ENCODE peak calls at places on chromosomes 2 and 18, in six cellular contexts. N is COR-L47; K is activated CD4-positive, CD25-positive, alpha-beta regulatory T cell; D is T-helper 2 cell; W is NCI-H1417 treated with DMSO at 0.1 percent for 48 hours; R is stimulated activated CD8-positive, alpha-beta memory T cell treated with anti-CD3 and anti-CD28 coated beads, Interleukin-4, amount 100 ng/mL, for 1 hour. L is an unnamed sample.

GRCh38 chr2:101112772-101113157 is 38.4 kb downstream of the TBC1D8 start:
- DNase-seq in N (no peak), K (no peak), D (no peak), W (no peak), R (no peak), L (no peak)

GRCh38 chr2:24181849-24182248 is 7.0 kb downstream of the FAM228A start:
- DNase-seq in N (no peak), K (no peak), D (no peak), W (no peak), R (no peak), L (no peak)

GRCh38 chr2:149076863-149077412 is 38.4 kb downstream of the LYPD6B start:
- DNase-seq in N (no peak), K (no peak), D (no peak), W (no peak), R (no peak), L (no peak)

GRCh38 chr2:60516383-60516811 is 37.1 kb downstream of the BCL11A start:
- DNase-seq in N (no peak), K (no peak), D (no peak), W (no peak), R (no peak), L (no peak)

GRCh38 chr2:54514819-54515569 is 58.9 kb downstream of the SPTBN1 start:
- DNase-seq in N (no peak), K (no peak), D (no peak), W (no peak), R (no peak), L (no peak)

GRCh38 chr2:135600915-135601314 is 69.6 kb downstream of the R3HDM1 start:
- DNase-seq in N (no peak), K (no peak), D (no peak), W (no peak), R (no peak), L (peak; percentile 9)

GRCh38 chr18:48543228-48543627 is 4.4 kb downstream of the CTIF start:
- DNase-seq in N (peak; percentile 17), K (no peak), D (no peak), W (no peak), R (no peak), L (no peak)

GRCh38 chr2:160736629-160737028 is 243.0 kb upstream of the RBMS1 start:
- DNase-seq in N (no peak), K (no peak), D (no peak), W (no peak), R (no peak), L (peak; percentile 44)

GRCh38 chr2:21268197-21268870 is 144.6 kb downstream of the TDRD15 start:
- DNase-seq in N (no peak), K (no peak), D (no peak), W (no peak), R (no peak), L (no peak)

GRCh38 chr2:212863185-212863588 is 288.2 kb downstream of the IKZF2 start:
- DNase-seq in N (peak; percentile 50), K (peak; percentile 0), D (no peak), W (no peak), R (no peak), L (peak; percentile 48)

GRCh38 chr18:23259701-23260661 is 124.7 kb downstream of the CABLES1 start:
- DNase-seq in N (peak; percentile 55), K (peak; percentile 2), D (no peak), W (peak; percentile 56), R (no peak), L (peak; percentile 95)

GRCh38 chr2:195548198-195548940 is 108.7 kb upstream of the SLC39A10 start:
- DNase-seq in N (no peak), K (no peak), D (no peak), W (no peak), R (no peak), L (no peak)

GRCh38 chr2:47309952-47310800 is 92.8 kb upstream of the MSH2 start:
- DNase-seq in N (peak; percentile 41), K (no peak), D (no peak), W (no peak), R (no peak), L (no peak)

GRCh38 chr2:75602724-75603342 is 42.1 kb upstream of the EVA1A start:
- DNase-seq in N (no peak), K (no peak), D (no peak), W (no peak), R (no peak), L (no peak)

GRCh38 chr2:181891966-181892794 is 650 bp downstream of the ITPRID2 start:
- DNase-seq in N (peak; percentile 54), K (peak; percentile 27), D (peak; percentile 27), W (no peak), R (peak; percentile 37), L (no peak)

GRCh38 chr2:71880846-71881610 is 266.6 kb downstream of the CYP26B1 start:
- DNase-seq in N (no peak), K (no peak), D (no peak), W (no peak), R (no peak), L (peak; percentile 66)

GRCh38 chr2:145789636-145790035 is 1269.7 kb upstream of the ZEB2 start:
- DNase-seq in N (no peak), K (no peak), D (no peak), W (no peak), R (no peak), L (no peak)

GRCh38 chr2:8254791-8255447 is 426.9 kb upstream of the ID2 start:
- DNase-seq in N (no peak), K (no peak), D (no peak), W (no peak), R (no peak), L (no peak)

GRCh38 chr2:29765711-29766110 is 155.7 kb downstream of the ALK start:
- DNase-seq in N (no peak), K (no peak), D (no peak), W (no peak), R (no peak), L (no peak)

GRCh38 chr2:142868281-142868762 is 9.1 kb upstream of the KYNU start:
- DNase-seq in N (no peak), K (no peak), D (no peak), W (no peak), R (no peak), L (no peak)

GRCh38 chr2:63788070-63788469 is 53.6 kb upstream of the UGP2 start:
- DNase-seq in N (no peak), K (no peak), D (no peak), W (no peak), R (no peak), L (peak; percentile 5)

GRCh38 chr18:77059294-77059916 is 73.2 kb downstream of the MBP start:
- DNase-seq in N (peak; percentile 67), K (no peak), D (no peak), W (peak; percentile 24), R (no peak), L (peak; percentile 80)

GRCh38 chr18:12314586-12315305 is 6.7 kb downstream of the TUBB6 start:
- DNase-seq in N (no peak), K (no peak), D (no peak), W (no peak), R (no peak), L (no peak)